ENCODE peak calls at places on chromosomes 7 and 10, in six cellular contexts. G is left ventricle myocardium inferior, O is GM12865, K is DND-41, P is BJ, H is breast epithelium. T is an unnamed sample.
A peak's percentile ranks its signal among the peaks of the same experiment; 100 is the strongest.

GRCh38 chr7:70654979-70655378 is 477.0 kb upstream of the GALNT17 start:
- DNase-seq in H (no peak), O (no peak), K (no peak), P (no peak), G (peak; percentile 55), T (no peak)

GRCh38 chr10:102196893-102197292 is 29.2 kb upstream of the ELOVL3 start:
- DNase-seq in O (peak; percentile 34), H (no peak), P (no peak), G (no peak), K (no peak), T (no peak)

GRCh38 chr10:125559210-125559609 is 123.8 kb downstream of the TEX36 start:
- DNase-seq in P (no peak), H (no peak), K (no peak), O (peak; percentile 34), G (no peak), T (no peak)

GRCh38 chr10:50415292-50415691 is 164.0 kb upstream of the ASAH2 start:
- DNase-seq in P (no peak), H (no peak), K (no peak), O (no peak), G (no peak), T (no peak)

GRCh38 chr10:19168584-19168983 is 120.0 kb downstream of the MALRD1 start:
- DNase-seq in O (no peak), K (no peak), H (no peak), P (no peak), G (no peak), T (no peak)

GRCh38 chr10:69901022-69901421 is 99.3 kb downstream of the COL13A1 start:
- DNase-seq in G (no peak), H (no peak), O (no peak), P (no peak), K (no peak), T (no peak)

GRCh38 chr10:8874972-8875371 is 820.5 kb downstream of the GATA3 start:
- DNase-seq in P (no peak), K (no peak), H (no peak), O (no peak), G (no peak), T (no peak)

GRCh38 chr7:45874408-45875131 is 1.7 kb upstream of the CCDC201 start:
- DNase-seq in G (no peak), H (no peak), K (no peak), O (no peak), P (peak; percentile 63), T (no peak)

GRCh38 chr10:124717358-124717757 is 26.8 kb downstream of the FAM53B start:
- DNase-seq in P (no peak), O (no peak), K (no peak), H (no peak), G (peak; percentile 8), T (no peak)

GRCh38 chr10:15344876-15345285 is 26.2 kb downstream of the FAM171A1 start:
- DNase-seq in K (no peak), H (peak; percentile 33), O (no peak), G (no peak), P (no peak), T (no peak)

GRCh38 chr7:155296788-155297516 is 726 bp upstream of the INSIG1 start:
- DNase-seq in O (peak; percentile 76), K (peak; percentile 91), P (peak; percentile 27), G (peak; percentile 43), H (peak; percentile 40), T (peak; percentile 77)

GRCh38 chr7:734808-735207 is 7.7 kb upstream of the PRKAR1B start:
- DNase-seq in G (no peak), H (no peak), O (no peak), P (no peak), K (no peak), T (no peak)

GRCh38 chr10:126597206-126597605 is 73.3 kb downstream of the C10orf90 start:
- DNase-seq in K (no peak), G (no peak), H (no peak), O (no peak), P (no peak), T (no peak)

GRCh38 chr7:76216683-76217082 is 15.0 kb downstream of the SRRM3 start:
- DNase-seq in O (no peak), P (no peak), G (no peak), H (no peak), K (no peak), T (no peak)

GRCh38 chr7:16067695-16068094 is 353.6 kb downstream of the CRPPA start:
- DNase-seq in O (no peak), H (no peak), P (no peak), G (no peak), K (no peak), T (no peak)

GRCh38 chr7:3042861-3043489 is 692 bp downstream of the CARD11 start:
- DNase-seq in G (no peak), P (no peak), H (no peak), O (peak; percentile 75), K (peak; percentile 65), T (peak; percentile 70)
- H3K4me3 ChIP-seq in G (no peak overlapping the region), P (no peak overlapping the region), H (peak overlapping the region; percentile 54), O (peak overlapping the region; percentile 78), K (no peak overlapping the region), T (peak overlapping the region; percentile 83)

DNA sequence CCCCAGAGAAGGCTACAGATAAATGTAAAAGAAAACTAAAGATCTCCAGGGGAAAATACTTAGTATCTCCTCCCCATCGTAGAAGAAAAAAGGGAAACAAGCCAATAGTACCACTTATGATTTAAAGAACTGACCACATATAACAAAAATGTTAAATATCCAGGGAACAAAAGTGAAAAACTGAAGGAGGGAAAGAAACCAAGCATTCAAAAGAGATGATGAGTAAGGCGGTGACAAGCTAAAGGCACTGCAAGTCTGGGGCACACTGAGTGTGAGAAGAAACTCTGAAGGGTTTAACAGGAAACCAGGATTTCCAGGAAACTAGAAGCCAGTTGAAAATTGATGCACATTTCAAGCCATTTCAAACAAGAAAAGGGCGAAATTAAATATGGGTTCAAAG is 226.3 kb downstream of the AHR start:
- DNase-seq in K (no peak), G (no peak), P (peak; percentile 28), O (no peak), H (no peak), T (no peak)
- H3K4me3 ChIP-seq in K (no peak overlapping the region), G (no peak overlapping the region), P (no peak overlapping the region), O (no peak overlapping the region), H (no peak overlapping the region), T (no peak overlapping the region)

GRCh38 chr7:55085511-55086412 is 66.9 kb downstream of the EGFR start:
- DNase-seq in P (no peak), K (no peak), G (no peak), O (no peak), H (no peak), T (no peak)
- H3K4me3 ChIP-seq in P (no peak overlapping the region), K (no peak overlapping the region), G (no peak overlapping the region), O (no peak overlapping the region), H (no peak overlapping the region), T (no peak overlapping the region)

GRCh38 chr10:59323036-59323459 is 39.3 kb downstream of the FAM13C start:
- DNase-seq in O (no peak), H (no peak), G (no peak), K (no peak), P (no peak), T (no peak)

GRCh38 chr10:59322131-59322530 is 40.2 kb downstream of the FAM13C start:
- DNase-seq in G (no peak), K (no peak), H (no peak), P (no peak), O (no peak), T (no peak)

GRCh38 chr10:59324597-59324996 is 37.8 kb downstream of the FAM13C start:
- DNase-seq in H (no peak), K (no peak), G (no peak), P (no peak), O (no peak), T (no peak)

GRCh38 chr10:59325116-59325515 is 37.2 kb downstream of the FAM13C start:
- DNase-seq in P (no peak), H (no peak), K (no peak), O (no peak), G (no peak), T (no peak)

DNA sequence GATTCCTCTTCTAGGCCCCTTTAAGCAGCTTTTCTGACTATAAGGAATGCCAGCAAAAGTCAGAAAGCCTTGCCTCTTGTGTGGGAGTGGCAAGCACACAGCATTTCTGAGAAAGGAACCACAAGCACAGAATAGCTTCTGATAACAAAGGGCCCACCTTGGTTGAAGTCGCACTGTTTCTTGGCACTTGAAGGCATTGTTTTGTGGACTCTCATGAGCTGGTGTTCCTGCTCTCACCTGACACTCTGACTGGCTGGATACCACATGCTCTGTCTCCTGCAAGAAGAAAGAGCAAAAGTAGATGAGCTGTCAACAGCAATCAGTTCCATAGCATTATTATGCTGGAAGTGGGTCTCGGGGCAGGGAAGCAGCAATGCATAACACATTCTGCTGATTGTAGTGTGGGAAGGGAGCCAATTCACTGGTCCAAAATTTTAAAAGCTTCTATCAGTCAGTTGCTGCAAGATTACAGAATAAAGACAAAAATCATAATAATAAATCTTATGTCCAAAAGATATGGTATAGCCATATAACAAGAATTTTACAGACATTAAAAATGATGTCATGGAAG is 38.4 kb downstream of the FAM13C start:
- DNase-seq in K (no peak), O (no peak), G (no peak), H (no peak), P (no peak), T (no peak)
- H3K4me3 ChIP-seq in K (no peak overlapping the region), O (no peak overlapping the region), G (no peak overlapping the region), H (no peak overlapping the region), P (no peak overlapping the region), T (no peak overlapping the region)

GRCh38 chr10:97525086-97525485 is 26.4 kb downstream of the UBTD1 start:
- DNase-seq in H (no peak), G (no peak), O (no peak), K (no peak), P (no peak), T (no peak)

GRCh38 chr10:97520978-97521761 is 22.4 kb downstream of the UBTD1 start:
- DNase-seq in P (no peak), H (no peak), O (no peak), G (no peak), K (no peak), T (no peak)

GRCh38 chr10:97520520-97520919 is 21.8 kb downstream of the UBTD1 start:
- DNase-seq in K (no peak), H (no peak), P (no peak), G (no peak), O (no peak), T (no peak)

GRCh38 chr10:97522071-97522470 is 23.3 kb downstream of the UBTD1 start:
- DNase-seq in K (no peak), G (no peak), P (no peak), H (no peak), O (no peak), T (no peak)

GRCh38 chr10:97522937-97523336 is 24.2 kb downstream of the UBTD1 start:
- DNase-seq in K (no peak), P (no peak), G (no peak), O (no peak), H (no peak), T (no peak)
- H3K4me3 ChIP-seq in K (no peak overlapping the region), P (no peak overlapping the region), G (no peak overlapping the region), O (no peak overlapping the region), H (no peak overlapping the region), T (no peak overlapping the region)

T was measured in GM06990.